ENCODE peak calls at places on chromosomes 12 and 14, in seven cellular contexts. N, U, R, C, E, B and P are unnamed samples. For H3K4me1 and H3K27me3, the result is how much of the 10 kb centered on the place peaks cover.

GRCh38 chr12:10562306-10562933 is 51.0 kb downstream of the MAGOHB start:
- DNase-seq in N (peak), U (no peak), R (peak), C (peak), E (no peak), B (no peak), P (no peak)

GRCh38 chr12:118711185-118711584 is 270.2 kb upstream of the SRRM4 start:
- DNase-seq in N (no peak), U (no peak), R (no peak), C (no peak), E (no peak), B (no peak), P (no peak)

GRCh38 chr12:41992692-41993215 is 151.9 kb downstream of the GXYLT1 start:
- DNase-seq in N (no peak), U (no peak), R (no peak), C (no peak), E (no peak), B (no peak), P (no peak)

GRCh38 chr12:115885040-115885439 is 392.5 kb downstream of the MED13L start:
- DNase-seq in N (no peak), U (no peak), R (peak), C (no peak), E (no peak), B (no peak), P (no peak)

GRCh38 chr12:80622271-80622670 is 85.2 kb upstream of the MYF6 start:
- DNase-seq in N (no peak), U (no peak), R (peak), C (peak), E (no peak), B (no peak), P (no peak)

GRCh38 chr14:23008836-23009235 is 1.1 kb downstream of the C14orf93 start:
- DNase-seq in N (no peak), U (no peak), R (peak), C (no peak), E (no peak), B (no peak), P (no peak)

GRCh38 chr12:109088818-109089217 is 4.5 kb downstream of the ALKBH2 start:
- DNase-seq in N (no peak), U (no peak), R (no peak), C (no peak), E (no peak), B (no peak), P (no peak)

GRCh38 chr14:60656755-60657608 is 7.7 kb upstream of the SIX1 start:
- DNase-seq in N (peak), U (peak), R (peak), C (peak), E (peak), B (peak), P (peak)

GRCh38 chr14:28381656-28382055 is 384.9 kb upstream of the FOXG1 start:
- DNase-seq in N (no peak), U (no peak), R (peak), C (no peak), E (no peak), B (no peak), P (no peak)

GRCh38 chr14:29317423-29317822 is 550.8 kb downstream of the FOXG1 start:
- DNase-seq in N (no peak), U (no peak), R (no peak), C (no peak), E (no peak), B (no peak), P (no peak)

GRCh38 chr14:86221000-86221399 is 691.1 kb downstream of the FLRT2 start:
- DNase-seq in N (peak), U (no peak), R (no peak), C (peak), E (peak), B (no peak), P (no peak)

GRCh38 chr14:96797943-96798349 is 764 bp downstream of the VRK1 start:
- DNase-seq in N (peak), U (no peak), R (no peak), C (no peak), E (no peak), B (no peak), P (no peak)

GRCh38 chr14:57979376-57980048 is 113.6 kb upstream of the SLC35F4 start:
- DNase-seq in N (no peak), U (no peak), R (no peak), C (no peak), E (no peak), B (no peak), P (no peak)

GRCh38 chr14:92987713-92988510 is 65.0 kb downstream of the CHGA start:
- DNase-seq in N (no peak), U (no peak), R (no peak), C (no peak), E (no peak), B (no peak), P (no peak)

GRCh38 chr14:95862243-95862642 is 14.4 kb upstream of the TUNAR start:
- DNase-seq in N (peak), U (no peak), R (no peak), C (peak), E (no peak), B (no peak), P (no peak)

GRCh38 chr14:32623300-32624093 is 294.4 kb downstream of the AKAP6 start:
- DNase-seq in N (no peak), U (no peak), R (peak), C (no peak), E (no peak), B (no peak), P (no peak)

GRCh38 chr12:76080729-76081415 is 3.6 kb downstream of the NAP1L1 start:
- DNase-seq in N (no peak), U (no peak), R (peak), C (peak), E (no peak), B (no peak), P (no peak)
- H3K4me1 ChIP-seq in N (under half), U (under half), R (under half), C (under half), E (under half), B (half or more), P (under half)

GRCh38 chr12:79206871-79207270 is 342.3 kb downstream of the SYT1 start:
- DNase-seq in N (no peak), U (peak), R (peak), C (no peak), E (no peak), B (no peak), P (no peak)

GRCh38 chr12:79203103-79203502 is 338.5 kb downstream of the SYT1 start:
- DNase-seq in N (no peak), U (no peak), R (no peak), C (no peak), E (no peak), B (no peak), P (no peak)
- H3K27me3 ChIP-seq in N (under half), U (under half), R (under half), C (under half), E (under half), B (under half), P (under half)

GRCh38 chr12:93378373-93379310 is 917 bp downstream of the NUDT4 start:
- DNase-seq in N (peak), U (peak), R (peak), C (peak), E (peak), B (peak), P (peak)

GRCh38 chr12:93381183-93381975 is 3.7 kb downstream of the NUDT4 start:
- DNase-seq in N (no peak), U (no peak), R (no peak), C (peak), E (no peak), B (no peak), P (no peak)

GRCh38 chr12:93377252-93377542 is 528 bp upstream of the NUDT4 start:
- DNase-seq in N (no peak), U (no peak), R (no peak), C (no peak), E (no peak), B (no peak), P (no peak)

GRCh38 chr12:93379432-93380308 is 1.9 kb downstream of the NUDT4 start:
- DNase-seq in N (no peak), U (peak), R (peak), C (no peak), E (no peak), B (no peak), P (no peak)

GRCh38 chr12:93380480-93381121 is 2.9 kb downstream of the NUDT4 start:
- DNase-seq in N (no peak), U (peak), R (peak), C (peak), E (no peak), B (no peak), P (no peak)
- H3K4me1 ChIP-seq in N (under half), U (under half), R (under half), C (half or more), E (under half), B (half or more), P (under half)

GRCh38 chr14:102926104-102926503 is 3.6 kb downstream of the AMN start:
- DNase-seq in N (no peak), U (no peak), R (no peak), C (no peak), E (no peak), B (no peak), P (no peak)
- H3K27me3 ChIP-seq in N (half or more), U (half or more), R (under half), C (half or more), E (under half), B (under half), P (half or more)

GRCh38 chr12:3132636-3133409 is 55.6 kb downstream of the TSPAN9 start:
- DNase-seq in N (no peak), U (no peak), R (no peak), C (peak), E (peak), B (no peak), P (no peak)

GRCh38 chr12:3133410-3133793 is 56.2 kb downstream of the TSPAN9 start:
- DNase-seq in N (no peak), U (no peak), R (no peak), C (no peak), E (no peak), B (no peak), P (no peak)

GRCh38 chr12:3135522-3136461 is 58.6 kb downstream of the TSPAN9 start:
- DNase-seq in N (peak), U (no peak), R (peak), C (peak), E (peak), B (no peak), P (peak)

GRCh38 chr12:3134526-3135135 is 57.5 kb downstream of the TSPAN9 start:
- DNase-seq in N (no peak), U (no peak), R (no peak), C (no peak), E (peak), B (no peak), P (no peak)

DNA sequence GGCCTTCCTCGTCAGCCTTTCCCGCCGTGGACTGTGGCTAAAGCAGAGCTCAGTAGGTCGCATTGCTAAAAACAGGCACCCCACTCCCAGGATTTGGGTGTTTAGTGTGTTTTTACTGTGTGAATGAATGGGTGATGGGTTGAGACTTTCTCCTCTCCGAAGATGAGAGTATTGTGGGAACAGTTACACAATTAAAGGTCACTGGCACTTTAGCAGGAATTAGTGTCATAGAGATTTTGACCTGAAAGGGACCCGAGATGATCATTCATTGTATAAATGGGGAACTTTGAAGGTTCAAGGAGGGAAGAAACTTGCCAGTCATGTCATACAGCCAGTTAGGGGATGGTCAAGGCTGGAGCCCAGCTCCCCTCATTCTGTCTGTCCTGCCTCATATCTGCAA is 56.9 kb downstream of the TSPAN9 start:
- DNase-seq in N (no peak), U (no peak), R (no peak), C (no peak), E (no peak), B (no peak), P (no peak)
- H3K4me1 ChIP-seq in N (under half), U (under half), R (under half), C (under half), E (under half), B (half or more), P (under half)

DNA sequence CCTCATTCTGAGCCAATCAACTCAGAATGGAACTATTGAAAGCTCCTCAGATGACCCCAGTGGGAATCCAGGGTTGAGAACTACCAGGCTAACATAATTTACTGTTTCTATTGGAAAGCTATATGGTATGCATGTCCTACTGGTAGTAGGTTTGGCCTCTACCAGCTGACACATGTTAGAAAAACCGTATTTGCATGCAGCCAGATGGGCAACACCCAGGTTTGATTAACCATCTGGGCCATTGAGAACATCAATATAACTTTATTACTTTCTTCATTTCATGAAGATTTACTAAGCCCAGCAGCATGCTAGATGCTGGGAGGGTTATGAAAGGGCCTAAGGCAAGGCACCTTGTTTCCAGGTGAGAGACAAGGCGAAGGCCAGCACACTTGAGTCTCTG is 181.4 kb upstream of the PARP11 start:
- DNase-seq in N (no peak), U (no peak), R (no peak), C (no peak), E (no peak), B (no peak), P (no peak)
- H3K27me3 ChIP-seq in N (under half), U (under half), R (under half), C (under half), E (under half), B (under half), P (under half)

GRCh38 chr14:64756712-64757111 is 52.5 kb downstream of the PLEKHG3 start:
- DNase-seq in N (no peak), U (no peak), R (no peak), C (no peak), E (no peak), B (no peak), P (no peak)
- H3K4me1 ChIP-seq in N (under half), U (under half), R (half or more), C (under half), E (under half), B (under half), P (under half)

DNA sequence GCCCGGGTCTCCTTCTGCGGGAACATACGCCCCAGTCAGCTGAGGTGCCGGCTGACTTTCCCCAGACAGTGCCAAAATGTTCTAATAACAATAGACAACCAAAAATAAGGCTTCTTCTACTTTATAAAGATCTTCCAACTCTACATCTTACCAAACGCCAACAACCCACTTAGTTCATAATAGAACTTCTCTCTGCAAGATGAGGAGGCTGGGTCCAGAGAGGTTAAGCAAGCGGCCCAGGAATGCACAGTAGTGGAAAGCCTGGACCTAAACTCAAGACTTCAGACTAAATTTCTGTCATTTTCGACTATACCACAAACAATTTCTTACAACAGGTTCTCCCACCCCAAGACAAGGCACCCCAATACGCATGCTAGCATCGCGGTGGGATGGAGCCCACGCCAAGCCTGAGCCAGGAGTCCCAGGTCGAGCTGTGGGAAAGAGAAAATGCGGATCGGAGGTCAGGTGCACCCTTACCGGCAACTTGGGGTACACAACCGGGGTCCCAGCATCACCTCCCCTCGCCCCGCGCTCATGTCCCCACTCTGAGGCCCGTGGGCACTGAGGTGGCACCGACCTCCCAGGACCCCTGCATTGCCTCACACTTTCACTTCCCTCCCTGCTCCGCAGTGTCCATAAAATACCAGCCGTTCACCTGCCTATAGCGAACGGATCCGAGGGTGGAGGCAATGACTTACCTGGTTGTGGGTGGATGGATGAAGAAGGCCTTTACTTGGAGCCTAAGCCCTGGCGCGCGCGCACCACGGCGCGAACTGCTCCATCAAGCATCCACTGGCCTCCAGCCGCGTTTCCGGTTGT is 42.1 kb upstream of the TBX5 start:
- DNase-seq in N (no peak), U (no peak), R (no peak), C (no peak), E (no peak), B (no peak), P (no peak)
- H3K27me3 ChIP-seq in N (half or more), U (half or more), R (half or more), C (half or more), E (half or more), B (under half), P (under half)